ENCODE peak calls at places on chromosomes 1 and 21, in four cellular contexts. One of them, this sample, is unnamed.

GRCh38 chr1:192474080-192474683 is 101.4 kb upstream of the RGS1 start:
- DNase-seq in stimulated activated CD8-positive, alpha-beta memory T cell treated with anti-CD3 and anti-CD28 coated beads, Interleukin-7, amount 100 ng/mL, for 24 hours: no peak
- DNase-seq in H7: peak; percentile 4
- DNase-seq in left cardiac atrium: no peak
- DNase-seq in this sample: no peak

GRCh38 chr1:8055973-8056372 is 29.9 kb upstream of the ERRFI1 start:
- DNase-seq in stimulated activated CD8-positive, alpha-beta memory T cell treated with anti-CD3 and anti-CD28 coated beads, Interleukin-7, amount 100 ng/mL, for 24 hours: no peak
- DNase-seq in H7: no peak
- DNase-seq in left cardiac atrium: no peak
- DNase-seq in this sample: no peak

GRCh38 chr1:156489166-156489934 is 11.2 kb downstream of the MEF2D start:
- DNase-seq in stimulated activated CD8-positive, alpha-beta memory T cell treated with anti-CD3 and anti-CD28 coated beads, Interleukin-7, amount 100 ng/mL, for 24 hours: no peak
- DNase-seq in H7: peak; percentile 85
- DNase-seq in left cardiac atrium: peak; percentile 63
- DNase-seq in this sample: peak; percentile 78

GRCh38 chr1:23222742-23223141 is 5.4 kb upstream of the HTR1D start:
- DNase-seq in stimulated activated CD8-positive, alpha-beta memory T cell treated with anti-CD3 and anti-CD28 coated beads, Interleukin-7, amount 100 ng/mL, for 24 hours: no peak
- DNase-seq in H7: no peak
- DNase-seq in left cardiac atrium: no peak
- DNase-seq in this sample: no peak

GRCh38 chr1:179803916-179804315 is 60.8 kb downstream of the FAM163A start:
- DNase-seq in stimulated activated CD8-positive, alpha-beta memory T cell treated with anti-CD3 and anti-CD28 coated beads, Interleukin-7, amount 100 ng/mL, for 24 hours: no peak
- DNase-seq in H7: no peak
- DNase-seq in left cardiac atrium: no peak
- DNase-seq in this sample: no peak

GRCh38 chr1:202812176-202813026 is 1.6 kb downstream of the PCAT6 start:
- DNase-seq in stimulated activated CD8-positive, alpha-beta memory T cell treated with anti-CD3 and anti-CD28 coated beads, Interleukin-7, amount 100 ng/mL, for 24 hours: no peak
- DNase-seq in H7: no peak
- DNase-seq in left cardiac atrium: no peak
- DNase-seq in this sample: no peak

GRCh38 chr1:106975944-106976343 is 80.5 kb upstream of the PRMT6 start:
- DNase-seq in stimulated activated CD8-positive, alpha-beta memory T cell treated with anti-CD3 and anti-CD28 coated beads, Interleukin-7, amount 100 ng/mL, for 24 hours: no peak
- DNase-seq in H7: no peak
- DNase-seq in left cardiac atrium: no peak
- DNase-seq in this sample: peak; percentile 8

GRCh38 chr1:222266223-222267215 is 281.4 kb downstream of the HHIPL2 start:
- DNase-seq in stimulated activated CD8-positive, alpha-beta memory T cell treated with anti-CD3 and anti-CD28 coated beads, Interleukin-7, amount 100 ng/mL, for 24 hours: no peak
- DNase-seq in H7: no peak
- DNase-seq in left cardiac atrium: no peak
- DNase-seq in this sample: no peak

GRCh38 chr1:222457513-222457912 is 90.4 kb downstream of the HHIPL2 start:
- DNase-seq in stimulated activated CD8-positive, alpha-beta memory T cell treated with anti-CD3 and anti-CD28 coated beads, Interleukin-7, amount 100 ng/mL, for 24 hours: no peak
- DNase-seq in H7: no peak
- DNase-seq in left cardiac atrium: no peak
- DNase-seq in this sample: no peak

GRCh38 chr1:240970253-240970652 is 358.3 kb upstream of the GREM2 start:
- DNase-seq in stimulated activated CD8-positive, alpha-beta memory T cell treated with anti-CD3 and anti-CD28 coated beads, Interleukin-7, amount 100 ng/mL, for 24 hours: no peak
- DNase-seq in H7: no peak
- DNase-seq in left cardiac atrium: no peak
- DNase-seq in this sample: no peak

GRCh38 chr1:199282910-199283309 is 644.1 kb downstream of the PTPRC start:
- DNase-seq in stimulated activated CD8-positive, alpha-beta memory T cell treated with anti-CD3 and anti-CD28 coated beads, Interleukin-7, amount 100 ng/mL, for 24 hours: no peak
- DNase-seq in H7: no peak
- DNase-seq in left cardiac atrium: no peak
- DNase-seq in this sample: no peak

GRCh38 chr1:157697781-157698569 is 2.6 kb downstream of the FCRL3 start:
- DNase-seq in stimulated activated CD8-positive, alpha-beta memory T cell treated with anti-CD3 and anti-CD28 coated beads, Interleukin-7, amount 100 ng/mL, for 24 hours: no peak
- DNase-seq in H7: no peak
- DNase-seq in left cardiac atrium: no peak
- DNase-seq in this sample: no peak

GRCh38 chr1:63710776-63711175 is 63.0 kb upstream of the ROR1 start:
- DNase-seq in stimulated activated CD8-positive, alpha-beta memory T cell treated with anti-CD3 and anti-CD28 coated beads, Interleukin-7, amount 100 ng/mL, for 24 hours: no peak
- DNase-seq in H7: no peak
- DNase-seq in left cardiac atrium: no peak
- DNase-seq in this sample: no peak

GRCh38 chr1:62268315-62268714 is 50.9 kb downstream of the KANK4 start:
- DNase-seq in stimulated activated CD8-positive, alpha-beta memory T cell treated with anti-CD3 and anti-CD28 coated beads, Interleukin-7, amount 100 ng/mL, for 24 hours: no peak
- DNase-seq in H7: no peak
- DNase-seq in left cardiac atrium: no peak
- DNase-seq in this sample: no peak

GRCh38 chr1:203302461-203302860 is 2.9 kb upstream of the BTG2 start:
- DNase-seq in stimulated activated CD8-positive, alpha-beta memory T cell treated with anti-CD3 and anti-CD28 coated beads, Interleukin-7, amount 100 ng/mL, for 24 hours: no peak
- DNase-seq in H7: no peak
- DNase-seq in left cardiac atrium: no peak
- DNase-seq in this sample: no peak

GRCh38 chr21:14841511-14842472 is 223.0 kb downstream of the NRIP1 start:
- DNase-seq in stimulated activated CD8-positive, alpha-beta memory T cell treated with anti-CD3 and anti-CD28 coated beads, Interleukin-7, amount 100 ng/mL, for 24 hours: no peak
- DNase-seq in H7: no peak
- DNase-seq in left cardiac atrium: no peak
- DNase-seq in this sample: no peak

GRCh38 chr21:44752701-44753235 is 41.4 kb upstream of the TSPEAR start:
- DNase-seq in stimulated activated CD8-positive, alpha-beta memory T cell treated with anti-CD3 and anti-CD28 coated beads, Interleukin-7, amount 100 ng/mL, for 24 hours: no peak
- DNase-seq in H7: no peak
- DNase-seq in left cardiac atrium: no peak
- DNase-seq in this sample: no peak

GRCh38 chr1:145994391-145995120 is 1.8 kb downstream of the TXNIP start:
- DNase-seq in stimulated activated CD8-positive, alpha-beta memory T cell treated with anti-CD3 and anti-CD28 coated beads, Interleukin-7, amount 100 ng/mL, for 24 hours: no peak
- DNase-seq in H7: no peak
- DNase-seq in left cardiac atrium: no peak
- DNase-seq in this sample: no peak

GRCh38 chr1:248714248-248714647 is 11.7 kb upstream of the OR14I1 start:
- DNase-seq in stimulated activated CD8-positive, alpha-beta memory T cell treated with anti-CD3 and anti-CD28 coated beads, Interleukin-7, amount 100 ng/mL, for 24 hours: no peak
- DNase-seq in H7: no peak
- DNase-seq in left cardiac atrium: no peak
- DNase-seq in this sample: no peak

GRCh38 chr1:230109871-230110667 is 43.0 kb downstream of the GALNT2 start:
- DNase-seq in stimulated activated CD8-positive, alpha-beta memory T cell treated with anti-CD3 and anti-CD28 coated beads, Interleukin-7, amount 100 ng/mL, for 24 hours: peak; percentile 54
- DNase-seq in H7: peak; percentile 56
- DNase-seq in left cardiac atrium: no peak
- DNase-seq in this sample: peak; percentile 81

GRCh38 chr1:154609398-154610380 is 1.7 kb upstream of the ADAR start:
- DNase-seq in stimulated activated CD8-positive, alpha-beta memory T cell treated with anti-CD3 and anti-CD28 coated beads, Interleukin-7, amount 100 ng/mL, for 24 hours: peak; percentile 11
- DNase-seq in H7: peak; percentile 72
- DNase-seq in left cardiac atrium: no peak
- DNase-seq in this sample: no peak

GRCh38 chr1:206469411-206469932 is 804 bp upstream of the IKBKE start:
- DNase-seq in stimulated activated CD8-positive, alpha-beta memory T cell treated with anti-CD3 and anti-CD28 coated beads, Interleukin-7, amount 100 ng/mL, for 24 hours: no peak
- DNase-seq in H7: peak; percentile 65
- DNase-seq in left cardiac atrium: no peak
- DNase-seq in this sample: no peak

GRCh38 chr1:213266983-213267772 is 216.1 kb downstream of the RPS6KC1 start:
- DNase-seq in stimulated activated CD8-positive, alpha-beta memory T cell treated with anti-CD3 and anti-CD28 coated beads, Interleukin-7, amount 100 ng/mL, for 24 hours: no peak
- DNase-seq in H7: no peak
- DNase-seq in left cardiac atrium: no peak
- DNase-seq in this sample: no peak

GRCh38 chr1:24872446-24872845 is 57.6 kb downstream of the RUNX3 start:
- DNase-seq in stimulated activated CD8-positive, alpha-beta memory T cell treated with anti-CD3 and anti-CD28 coated beads, Interleukin-7, amount 100 ng/mL, for 24 hours: no peak
- DNase-seq in H7: no peak
- DNase-seq in left cardiac atrium: no peak
- DNase-seq in this sample: no peak

GRCh38 chr1:38581396-38581795 is 278.2 kb downstream of the RRAGC start:
- DNase-seq in stimulated activated CD8-positive, alpha-beta memory T cell treated with anti-CD3 and anti-CD28 coated beads, Interleukin-7, amount 100 ng/mL, for 24 hours: no peak
- DNase-seq in H7: no peak
- DNase-seq in left cardiac atrium: no peak
- DNase-seq in this sample: peak; percentile 32

GRCh38 chr1:221429262-221429661 is 312.6 kb downstream of the DUSP10 start:
- DNase-seq in stimulated activated CD8-positive, alpha-beta memory T cell treated with anti-CD3 and anti-CD28 coated beads, Interleukin-7, amount 100 ng/mL, for 24 hours: no peak
- DNase-seq in H7: no peak
- DNase-seq in left cardiac atrium: no peak
- DNase-seq in this sample: no peak

GRCh38 chr1:247357781-247358211 is 26.1 kb upstream of the ZNF496 start:
- DNase-seq in stimulated activated CD8-positive, alpha-beta memory T cell treated with anti-CD3 and anti-CD28 coated beads, Interleukin-7, amount 100 ng/mL, for 24 hours: no peak
- DNase-seq in H7: no peak
- DNase-seq in left cardiac atrium: peak; percentile 37
- DNase-seq in this sample: no peak

GRCh38 chr1:4395676-4396075 is 258.7 kb upstream of the AJAP1 start:
- DNase-seq in stimulated activated CD8-positive, alpha-beta memory T cell treated with anti-CD3 and anti-CD28 coated beads, Interleukin-7, amount 100 ng/mL, for 24 hours: no peak
- DNase-seq in H7: no peak
- DNase-seq in left cardiac atrium: no peak
- DNase-seq in this sample: no peak

GRCh38 chr1:243179714-243180113 is 75.4 kb downstream of the CEP170 start:
- DNase-seq in stimulated activated CD8-positive, alpha-beta memory T cell treated with anti-CD3 and anti-CD28 coated beads, Interleukin-7, amount 100 ng/mL, for 24 hours: no peak
- DNase-seq in H7: no peak
- DNase-seq in left cardiac atrium: no peak
- DNase-seq in this sample: no peak

GRCh38 chr21:45724345-45724961 is 80.9 kb downstream of the PCBP3 start:
- DNase-seq in stimulated activated CD8-positive, alpha-beta memory T cell treated with anti-CD3 and anti-CD28 coated beads, Interleukin-7, amount 100 ng/mL, for 24 hours: no peak
- DNase-seq in H7: peak; percentile 28
- DNase-seq in left cardiac atrium: peak; percentile 43
- DNase-seq in this sample: peak; percentile 53

GRCh38 chr1:116877369-116877768 is 32.3 kb upstream of the PTGFRN start:
- DNase-seq in stimulated activated CD8-positive, alpha-beta memory T cell treated with anti-CD3 and anti-CD28 coated beads, Interleukin-7, amount 100 ng/mL, for 24 hours: no peak
- DNase-seq in H7: no peak
- DNase-seq in left cardiac atrium: no peak
- DNase-seq in this sample: no peak

GRCh38 chr1:30216602-30217001 is 506.8 kb downstream of the MATN1 start:
- DNase-seq in stimulated activated CD8-positive, alpha-beta memory T cell treated with anti-CD3 and anti-CD28 coated beads, Interleukin-7, amount 100 ng/mL, for 24 hours: no peak
- DNase-seq in H7: no peak
- DNase-seq in left cardiac atrium: no peak
- DNase-seq in this sample: no peak

GRCh38 chr1:15128520-15129313 is 24.8 kb upstream of the TMEM51 start:
- DNase-seq in stimulated activated CD8-positive, alpha-beta memory T cell treated with anti-CD3 and anti-CD28 coated beads, Interleukin-7, amount 100 ng/mL, for 24 hours: peak; percentile 61
- DNase-seq in H7: peak; percentile 92
- DNase-seq in left cardiac atrium: peak; percentile 72
- DNase-seq in this sample: peak; percentile 63

GRCh38 chr21:28687571-28687970 is 305.1 kb downstream of the LTN1 start:
- DNase-seq in stimulated activated CD8-positive, alpha-beta memory T cell treated with anti-CD3 and anti-CD28 coated beads, Interleukin-7, amount 100 ng/mL, for 24 hours: no peak
- DNase-seq in H7: no peak
- DNase-seq in left cardiac atrium: no peak
- DNase-seq in this sample: no peak

GRCh38 chr21:37266515-37267221 is 466 bp downstream of the VPS26C start:
- DNase-seq in stimulated activated CD8-positive, alpha-beta memory T cell treated with anti-CD3 and anti-CD28 coated beads, Interleukin-7, amount 100 ng/mL, for 24 hours: no peak
- DNase-seq in H7: no peak
- DNase-seq in left cardiac atrium: no peak
- DNase-seq in this sample: peak; percentile 54

GRCh38 chr21:43866233-43866632 is 1.2 kb downstream of the AGPAT3 start:
- DNase-seq in stimulated activated CD8-positive, alpha-beta memory T cell treated with anti-CD3 and anti-CD28 coated beads, Interleukin-7, amount 100 ng/mL, for 24 hours: peak; percentile 26
- DNase-seq in H7: peak; percentile 83
- DNase-seq in left cardiac atrium: peak; percentile 40
- DNase-seq in this sample: peak; percentile 45

GRCh38 chr21:30199989-30200388 is 15.9 kb downstream of the CLDN8 start:
- DNase-seq in stimulated activated CD8-positive, alpha-beta memory T cell treated with anti-CD3 and anti-CD28 coated beads, Interleukin-7, amount 100 ng/mL, for 24 hours: no peak
- DNase-seq in H7: no peak
- DNase-seq in left cardiac atrium: no peak
- DNase-seq in this sample: no peak

GRCh38 chr1:183235503-183235902 is 49.4 kb downstream of the LAMC2 start:
- DNase-seq in stimulated activated CD8-positive, alpha-beta memory T cell treated with anti-CD3 and anti-CD28 coated beads, Interleukin-7, amount 100 ng/mL, for 24 hours: no peak
- DNase-seq in H7: no peak
- DNase-seq in left cardiac atrium: no peak
- DNase-seq in this sample: no peak

This sample was measured in BE2C.